ENCODE peak calls at places on chromosomes 13 and 19, in four cellular contexts. G is ascending aorta; L is cardiac muscle cell; W is CD8-positive, alpha-beta memory T cell. A is an unnamed sample.

GRCh38 chr13:108985166-108985565 is 355.8 kb downstream of the MYO16 start:
- DNase-seq in W (no peak), L (no peak), G (no peak), A (no peak)

GRCh38 chr19:6313398-6313969 is 19.9 kb downstream of the ACER1 start:
- DNase-seq in W (no peak), G (no peak), L (no peak), A (no peak)

GRCh38 chr19:52809801-52810200 is 11.6 kb downstream of the ZNF28 start:
- DNase-seq in L (no peak), W (no peak), G (no peak), A (peak; percentile 55)

GRCh38 chr13:21541980-21542379 is 62.0 kb downstream of the MICU2 start:
- DNase-seq in W (no peak), L (peak; percentile 3), G (no peak), A (no peak)

GRCh38 chr13:35736876-35737275 is 260.4 kb upstream of the MAB21L1 start:
- DNase-seq in L (no peak), G (no peak), W (no peak), A (no peak)

GRCh38 chr13:99798756-99799155 is 172.8 kb downstream of the ZIC5 start:
- DNase-seq in W (no peak), G (no peak), L (no peak), A (no peak)

GRCh38 chr19:5335101-5335500 is 5.5 kb downstream of the PTPRS start:
- DNase-seq in G (no peak), L (no peak), W (no peak), A (no peak)

GRCh38 chr19:57887195-57887941 is 1.5 kb downstream of the ZNF814 start:
- DNase-seq in L (peak; percentile 50), G (no peak), W (no peak), A (no peak)

GRCh38 chr19:58037927-58038687 is 4.3 kb downstream of the ZSCAN1 start:
- DNase-seq in G (no peak), W (no peak), L (no peak), A (no peak)

GRCh38 chr13:30718661-30719520 is 16.5 kb upstream of the ALOX5AP start:
- DNase-seq in L (no peak), G (no peak), W (no peak), A (no peak)

GRCh38 chr19:47176627-47177090 is 46.0 kb downstream of the SAE1 start:
- DNase-seq in G (peak; percentile 77), L (no peak), W (peak; percentile 63), A (no peak)

GRCh38 chr19:55588738-55589137 is 8.1 kb upstream of the ZNF579 start:
- DNase-seq in L (no peak), W (no peak), G (no peak), A (no peak)

GRCh38 chr19:33390120-33390907 is 16.8 kb downstream of the CEBPG start:
- DNase-seq in W (no peak), G (no peak), L (no peak), A (peak; percentile 89)

GRCh38 chr13:51518847-51519246 is 65.4 kb upstream of the WDFY2 start:
- DNase-seq in W (no peak), L (no peak), G (no peak), A (no peak)

GRCh38 chr19:4140237-4140711 is 13.2 kb upstream of the CREB3L3 start:
- DNase-seq in W (peak; percentile 9), L (peak; percentile 79), G (no peak), A (no peak)

GRCh38 chr13:26707122-26708006 is 53.2 kb downstream of the GPR12 start:
- DNase-seq in L (peak; percentile 69), W (peak; percentile 33), G (no peak), A (no peak)

GRCh38 chr13:30821421-30821820 is 84.7 kb upstream of the MEDAG start:
- DNase-seq in L (no peak), W (no peak), G (no peak), A (no peak)

GRCh38 chr19:5218255-5218855 is 122.3 kb downstream of the PTPRS start:
- DNase-seq in G (no peak), L (no peak), W (no peak), A (no peak)

GRCh38 chr19:17339088-17339741 is 1.9 kb downstream of the GTPBP3 start:
- DNase-seq in G (no peak), W (no peak), L (no peak), A (peak; percentile 65)

GRCh38 chr13:51584731-51585191 is 499 bp downstream of the WDFY2 start:
- DNase-seq in G (peak; percentile 81), W (peak; percentile 75), L (peak; percentile 66), A (peak; percentile 86)

GRCh38 chr19:3034194-3034844 is 5.2 kb upstream of the TLE2 start:
- DNase-seq in G (no peak), L (no peak), W (no peak), A (no peak)

GRCh38 chr19:31698352-31698751 is 349.1 kb upstream of the TSHZ3 start:
- DNase-seq in G (no peak), W (no peak), L (no peak), A (no peak)

GRCh38 chr13:53158201-53158600 is 129.6 kb downstream of the OLFM4 start:
- DNase-seq in L (no peak), W (no peak), G (no peak), A (no peak)

GRCh38 chr19:30214651-30215051 is 157.5 kb upstream of the ZNF536 start:
- DNase-seq in G (no peak), L (no peak), W (no peak), A (no peak)

GRCh38 chr13:27857271-27857670 is 62.5 kb upstream of the PDX1 start:
- DNase-seq in L (no peak), W (no peak), G (no peak), A (peak; percentile 39)

GRCh38 chr19:34503546-34504272 is 22.2 kb downstream of the WTIP start:
- DNase-seq in W (no peak), L (no peak), G (peak; percentile 61), A (no peak)

GRCh38 chr19:35062942-35063341 is 21.4 kb downstream of the HPN start:
- DNase-seq in W (no peak), G (no peak), L (no peak), A (no peak)

GRCh38 chr19:28737021-28737525 is 475.9 kb downstream of the UQCRFS1 start:
- DNase-seq in W (peak; percentile 3), L (peak; percentile 39), G (no peak), A (no peak)

GRCh38 chr19:5436101-5436947 is 18.9 kb upstream of the ZNRF4 start:
- DNase-seq in L (peak; percentile 86), G (no peak), W (no peak), A (peak; percentile 82)

GRCh38 chr19:16771618-16772017 is 52.0 kb downstream of the NWD1 start:
- DNase-seq in L (peak; percentile 88), W (peak; percentile 51), G (peak; percentile 89), A (peak; percentile 80)

DNA sequence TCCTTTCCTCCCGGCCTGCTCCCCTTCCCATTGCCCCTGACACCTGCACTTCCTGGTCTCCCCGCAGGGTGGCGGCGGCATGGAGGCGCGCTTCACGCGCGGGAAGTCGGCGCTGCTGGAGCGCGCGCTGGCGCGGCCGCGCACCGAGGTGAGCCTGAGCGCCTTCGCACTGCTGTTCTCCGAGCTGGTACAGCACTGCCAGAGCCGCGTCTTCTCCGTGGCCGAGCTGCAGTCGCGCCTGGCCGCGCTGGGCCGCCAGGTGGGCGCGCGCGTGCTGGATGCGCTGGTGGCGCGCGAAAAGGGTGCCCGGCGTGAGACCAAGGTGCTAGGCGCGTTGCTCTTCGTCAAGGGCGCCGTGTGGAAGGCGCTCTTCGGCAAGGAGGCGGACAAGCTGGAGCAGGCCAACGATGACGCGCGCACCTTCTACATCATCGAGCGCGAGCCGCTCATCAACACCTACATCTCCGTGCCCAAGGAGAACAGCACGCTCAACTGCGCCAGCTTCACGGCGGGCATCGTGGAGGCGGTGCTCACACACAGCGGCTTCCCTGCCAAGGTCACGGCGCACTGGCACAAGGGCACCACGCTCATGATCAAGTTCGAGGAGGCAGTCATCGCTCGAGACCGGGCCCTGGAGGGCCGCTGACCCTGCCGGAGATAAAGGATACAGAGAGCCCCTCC is 1.7 kb downstream of the TRAPPC5 start:
- DNase-seq in G (no peak), W (no peak), L (no peak), A (no peak)
- H3K4me3 ChIP-seq in G (peak overlapping the region; percentile 99), W (peak overlapping the region; percentile 83), L (no peak overlapping the region), A (no peak overlapping the region)

DNA sequence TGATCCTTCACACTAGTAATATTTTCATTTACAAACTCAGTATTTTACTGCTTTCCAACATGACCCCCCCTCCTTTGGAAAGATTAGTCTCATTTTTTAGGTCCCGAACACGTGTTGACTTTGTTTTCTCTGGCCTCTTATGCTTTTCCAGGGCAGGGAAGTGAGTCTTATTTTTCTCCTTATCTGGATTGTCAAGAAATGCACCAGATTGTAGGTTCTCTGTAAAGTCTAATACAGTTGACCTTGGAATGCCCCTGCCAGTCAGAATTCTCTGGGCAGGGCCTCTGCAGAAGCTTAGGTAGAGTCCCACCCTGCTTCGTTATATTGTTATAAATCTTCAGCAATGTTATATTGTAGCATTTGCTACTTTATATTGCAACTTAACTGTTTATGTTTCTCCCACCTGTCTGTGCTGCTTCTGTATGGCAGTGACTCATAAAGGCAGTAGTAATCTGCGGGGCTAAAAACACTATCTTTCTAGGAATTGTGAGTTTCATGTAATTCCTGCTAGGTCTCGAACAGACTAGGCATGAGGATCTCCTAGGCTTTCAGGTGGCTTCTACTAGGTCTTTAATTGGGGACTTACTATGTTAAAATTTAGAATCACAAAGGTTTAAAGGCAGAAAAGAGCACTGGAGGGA is 2.0 kb downstream of the TDRD3 start:
- DNase-seq in L (peak; percentile 54), W (no peak), G (no peak), A (no peak)
- H3K27ac ChIP-seq in L (peak overlapping the region; percentile 98), W (no peak overlapping the region), G (peak overlapping the region; percentile 99), A (no peak overlapping the region)

GRCh38 chr19:53874384-53874995 is 6.8 kb downstream of the MYADM start:
- DNase-seq in G (no peak), L (no peak), W (no peak), A (no peak)

GRCh38 chr19:53871448-53871847 is 3.8 kb downstream of the MYADM start:
- DNase-seq in L (no peak), W (no peak), G (no peak), A (peak; percentile 27)

GRCh38 chr19:53875602-53876340 is 6.2 kb upstream of the PRKCG start:
- DNase-seq in G (no peak), W (no peak), L (no peak), A (peak; percentile 18)

GRCh38 chr19:53872762-53873161 is 5.1 kb downstream of the MYADM start:
- DNase-seq in L (no peak), W (peak; percentile 23), G (no peak), A (no peak)

DNA sequence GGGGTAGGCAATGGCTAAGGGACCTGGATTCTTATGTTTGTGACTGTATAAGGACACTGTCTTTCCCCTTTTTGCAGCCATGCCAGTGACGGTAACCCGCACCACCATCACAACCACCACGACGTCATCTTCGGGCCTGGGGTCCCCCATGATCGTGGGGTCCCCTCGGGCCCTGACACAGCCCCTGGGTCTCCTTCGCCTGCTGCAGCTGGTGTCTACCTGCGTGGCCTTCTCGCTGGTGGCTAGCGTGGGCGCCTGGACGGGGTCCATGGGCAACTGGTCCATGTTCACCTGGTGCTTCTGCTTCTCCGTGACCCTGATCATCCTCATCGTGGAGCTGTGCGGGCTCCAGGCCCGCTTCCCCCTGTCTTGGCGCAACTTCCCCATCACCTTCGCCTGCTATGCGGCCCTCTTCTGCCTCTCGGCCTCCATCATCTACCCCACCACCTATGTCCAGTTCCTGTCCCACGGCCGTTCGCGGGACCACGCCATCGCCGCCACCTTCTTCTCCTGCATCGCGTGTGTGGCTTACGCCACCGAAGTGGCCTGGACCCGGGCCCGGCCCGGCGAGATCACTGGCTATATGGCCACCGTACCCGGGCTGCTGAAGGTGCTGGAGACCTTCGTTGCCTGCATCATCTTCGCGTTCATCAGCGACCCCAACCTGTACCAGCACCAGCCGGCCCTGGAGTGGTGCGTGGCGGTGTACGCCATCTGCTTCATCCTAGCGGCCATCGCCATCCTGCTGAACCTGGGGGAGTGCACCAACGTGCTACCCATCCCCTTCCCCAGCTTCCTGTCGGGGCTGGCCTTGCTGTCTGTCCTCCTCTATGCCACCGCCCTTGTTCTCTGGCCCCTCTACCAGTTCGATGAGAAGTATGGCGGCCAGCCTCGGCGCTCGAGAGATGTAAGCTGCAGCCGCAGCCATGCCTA is 6.0 kb downstream of the MYADM start:
- DNase-seq in L (no peak), G (no peak), W (peak; percentile 42), A (no peak)
- H3K4me1 ChIP-seq in L (no peaks in the 10 kb centered on the region), G (peaks cover 3% of the 10 kb centered on the region), W (peaks cover 63% of the 10 kb centered on the region), A (no peaks in the 10 kb centered on the region)

GRCh38 chr19:12464769-12465725 is 19.6 kb downstream of the ZNF709 start:
- DNase-seq in L (no peak), W (no peak), G (no peak), A (no peak)
- H3K4me3 ChIP-seq in L (no peak overlapping the region), W (no peak overlapping the region), G (no peak overlapping the region), A (no peak overlapping the region)

A was measured in right cardiac atrium.